ENCODE peak calls at places on chromosomes 4 and X, in seven cellular contexts. X, Q, E, U, I, N and F are unnamed samples. For H3K4me1, the result is how much of the 10 kb centered on the place peaks cover.

GRCh38 chrX:68462653-68463052 is 29.4 kb upstream of the OPHN1 start:
- DNase-seq in I (peak), N (no peak), E (peak), Q (peak), X (peak), U (peak), F (peak)

GRCh38 chr4:105050896-105051295 is 95.8 kb upstream of the TET2 start:
- DNase-seq in I (no peak), Q (peak), U (peak), X (peak), N (no peak), E (peak), F (no peak)

GRCh38 chrX:136195247-136195646 is 47.9 kb downstream of the FHL1 start:
- DNase-seq in X (no peak), E (no peak), U (no peak), Q (no peak), N (no peak), I (no peak), F (no peak)

GRCh38 chr4:26081795-26082498 is 167.9 kb downstream of the SMIM20 start:
- DNase-seq in Q (peak), U (peak), E (peak), N (peak), I (peak), X (peak), F (peak)

GRCh38 chr4:123351713-123352112 is 44.9 kb upstream of the SPRY1 start:
- DNase-seq in U (no peak), Q (no peak), N (no peak), I (no peak), X (no peak), E (no peak), F (no peak)

GRCh38 chr4:26141101-26141830 is 179.5 kb upstream of the RBPJ start:
- DNase-seq in E (no peak), X (no peak), N (no peak), Q (no peak), U (no peak), I (no peak), F (no peak)

GRCh38 chrX:122739770-122740169 is 444.3 kb upstream of the GRIA3 start:
- DNase-seq in I (no peak), U (peak), X (no peak), Q (no peak), E (no peak), N (no peak), F (no peak)

GRCh38 chr4:141376769-141377168 is 156.1 kb downstream of the ZNF330 start:
- DNase-seq in Q (no peak), X (no peak), N (no peak), U (no peak), I (no peak), E (no peak), F (no peak)

GRCh38 chr4:5683566-5683965 is 24.8 kb downstream of the EVC2 start:
- DNase-seq in E (no peak), U (no peak), N (no peak), X (no peak), Q (no peak), I (no peak), F (no peak)

GRCh38 chr4:10075953-10076391 is 40.6 kb downstream of the WDR1 start:
- DNase-seq in N (no peak), Q (no peak), I (no peak), E (no peak), U (no peak), X (no peak), F (no peak)

GRCh38 chrX:31397119-31397518 is 325.3 kb upstream of the FTHL17 start:
- DNase-seq in U (peak), Q (peak), X (no peak), I (no peak), N (no peak), E (peak), F (no peak)

GRCh38 chr4:78069859-78070258 is 12.7 kb downstream of the FRAS1 start:
- DNase-seq in E (no peak), N (no peak), U (no peak), Q (no peak), X (no peak), I (no peak), F (no peak)

GRCh38 chrX:1389993-1390285 is 2.0 kb downstream of the SLC25A6 start:
- DNase-seq in N (no peak), E (no peak), U (no peak), I (no peak), Q (no peak), X (no peak), F (no peak)

GRCh38 chrX:103063918-103064434 is at the start of gene BEX1:
- DNase-seq in E (no peak), N (peak), I (no peak), U (peak), Q (peak), X (no peak), F (no peak)

GRCh38 chr4:148376151-148376550 is 66.1 kb downstream of the NR3C2 start:
- DNase-seq in I (peak), N (no peak), Q (peak), E (peak), X (peak), U (peak), F (peak)

DNA sequence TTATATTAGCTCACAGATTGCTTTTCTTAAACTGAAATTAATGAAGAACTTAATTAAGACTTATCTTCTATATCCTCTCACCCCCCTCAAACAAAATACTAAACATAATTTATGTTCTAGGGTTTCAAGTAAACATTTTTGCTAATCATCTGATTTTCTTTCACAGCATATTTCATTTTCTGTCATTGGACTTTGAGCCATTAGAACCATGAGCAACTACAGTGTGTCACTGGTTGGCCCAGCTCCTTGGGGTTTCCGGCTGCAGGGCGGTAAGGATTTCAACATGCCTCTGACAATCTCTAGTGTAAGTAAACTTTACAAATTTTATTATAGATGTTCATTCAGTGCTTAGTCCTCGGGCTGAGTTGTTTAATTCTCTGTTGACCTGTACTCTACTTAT is 3.3 kb downstream of the PDLIM5 start:
- DNase-seq in E (peak), X (peak), Q (peak), N (no peak), I (no peak), U (peak), F (no peak)
- H3K4me1 ChIP-seq in E (under half), X (under half), Q (under half), N (under half), I (under half), U (under half), F (under half)

GRCh38 chr4:158811704-158812103 is 42.9 kb downstream of the FNIP2 start:
- DNase-seq in I (no peak), X (peak), Q (no peak), N (no peak), U (no peak), E (no peak), F (no peak)
- H3K9ac ChIP-seq in I (no peak), X (peak), Q (peak), N (no peak), U (no peak), E (no peak), F (no peak)

DNA sequence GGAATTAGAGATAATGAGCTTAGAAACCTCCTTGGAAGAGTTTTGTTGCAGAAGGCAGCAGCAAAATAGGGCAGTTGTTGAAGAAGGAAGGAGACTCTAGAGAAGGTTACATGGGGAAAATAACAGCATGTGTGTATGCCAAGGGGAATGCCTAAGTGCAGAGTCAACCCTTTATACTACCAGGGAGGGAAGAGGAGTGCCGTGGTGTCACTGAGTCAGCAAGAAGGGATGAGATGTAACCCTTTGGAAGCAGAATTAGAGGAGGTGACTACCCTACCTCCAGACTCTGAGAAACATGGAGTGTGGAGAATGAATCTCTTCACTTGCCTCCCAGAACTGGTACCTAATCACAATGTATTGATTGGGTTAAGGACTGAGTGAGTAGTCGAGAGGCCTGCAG is 6.7 kb upstream of the GABRE start:
- DNase-seq in E (peak), Q (peak), N (no peak), X (peak), U (peak), I (no peak), F (no peak)
- H3K4me1 ChIP-seq in E (under half), Q (under half), N (under half), X (under half), U (under half), I (under half), F (under half)

DNA sequence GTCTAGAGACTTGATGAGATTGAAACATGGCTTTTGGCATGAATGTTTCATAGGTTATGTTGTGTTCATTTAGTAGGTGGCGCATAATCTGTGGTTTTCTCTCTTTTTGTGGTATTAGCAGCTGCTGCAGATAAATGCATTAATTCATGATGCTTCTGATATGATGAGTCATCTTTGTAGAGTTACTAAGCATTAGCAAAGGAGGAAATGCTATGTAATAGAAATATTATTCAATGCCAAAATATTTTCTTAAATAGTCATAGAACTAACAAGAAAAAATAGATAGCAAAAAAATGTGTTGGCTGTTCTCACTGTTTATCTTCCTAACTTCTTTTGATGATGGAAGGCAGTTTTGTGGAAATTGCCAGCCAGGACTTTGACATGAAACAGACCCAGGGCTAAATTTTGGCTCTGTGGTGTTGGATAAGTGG is 3.6 kb downstream of the ZXDB start:
- DNase-seq in U (peak), I (no peak), N (no peak), Q (peak), E (peak), X (peak), F (no peak)
- H3K9ac ChIP-seq in U (no peak), I (no peak), N (no peak), Q (peak), E (no peak), X (peak), F (no peak)